ENCODE peak calls at places on chromosomes 4 and X, in five cellular contexts. K, Q, L, G and V are unnamed samples.

GRCh38 chrX:111470681-111471403 is 40.6 kb upstream of the SERTM2 start:
- DNase-seq in L (no peak), G (no peak), K (no peak), Q (no peak), V (no peak)

GRCh38 chr4:22237846-22238513 is 277.9 kb downstream of the ADGRA3 start:
- DNase-seq in K (no peak), G (no peak), Q (peak; percentile 56), L (no peak), V (no peak)

GRCh38 chrX:31314921-31315320 is 243.1 kb upstream of the FTHL17 start:
- DNase-seq in G (no peak), K (peak; percentile 22), L (no peak), Q (no peak), V (peak; percentile 32)

GRCh38 chr4:39255266-39255665 is 72.9 kb downstream of the WDR19 start:
- DNase-seq in Q (no peak), K (peak; percentile 81), G (peak; percentile 68), L (no peak), V (peak; percentile 44)

GRCh38 chrX:17990542-17990941 is 129.4 kb upstream of the RAI2 start:
- DNase-seq in Q (no peak), G (no peak), L (no peak), K (no peak), V (no peak)

GRCh38 chrX:26109142-26109541 is 29.0 kb upstream of the MAGEB18 start:
- DNase-seq in G (no peak), L (no peak), K (no peak), Q (no peak), V (no peak)

GRCh38 chr4:16530688-16531635 is 304.7 kb upstream of the TAPT1 start:
- DNase-seq in Q (no peak), G (no peak), K (peak; percentile 29), L (no peak), V (no peak)

GRCh38 chrX:136168929-136169735 is 21.8 kb downstream of the FHL1 start:
- DNase-seq in K (peak; percentile 81), G (peak; percentile 50), L (peak; percentile 90), Q (no peak), V (peak; percentile 91)

GRCh38 chr4:57442834-57443291 is 332.7 kb upstream of the IGFBP7 start:
- DNase-seq in L (no peak), G (peak; percentile 64), Q (no peak), K (peak; percentile 48), V (peak; percentile 26)

GRCh38 chrX:53321216-53321942 is 40.0 kb upstream of the IQSEC2 start:
- DNase-seq in Q (no peak), K (no peak), L (no peak), G (no peak), V (no peak)

GRCh38 chrX:124573458-124573857 is 227.1 kb downstream of the SH2D1A start:
- DNase-seq in K (peak; percentile 1), G (peak; percentile 57), Q (no peak), L (no peak), V (no peak)

GRCh38 chrX:72268601-72269365 is 8.3 kb downstream of the RPS4X start:
- DNase-seq in K (peak; percentile 76), Q (no peak), G (no peak), L (no peak), V (peak; percentile 69)

GRCh38 chrX:21056636-21057035 is 317.6 kb upstream of the CNKSR2 start:
- DNase-seq in K (peak; percentile 61), L (no peak), Q (no peak), G (peak; percentile 46), V (no peak)

GRCh38 chr4:47391256-47391655 is 72.2 kb downstream of the COMMD8 start:
- DNase-seq in K (no peak), G (no peak), Q (no peak), L (no peak), V (no peak)

GRCh38 chr4:123821861-123822260 is 425.3 kb downstream of the SPRY1 start:
- DNase-seq in Q (no peak), L (no peak), K (peak; percentile 45), G (no peak), V (no peak)

GRCh38 chr4:157804169-157804543 is 368.7 kb downstream of the GASK1B start:
- DNase-seq in Q (no peak), K (no peak), L (no peak), G (no peak), V (no peak)

GRCh38 chr4:157806176-157806575 is 366.6 kb downstream of the GASK1B start:
- DNase-seq in L (no peak), Q (no peak), K (no peak), G (no peak), V (no peak)

GRCh38 chr4:157803441-157804168 is 369.2 kb downstream of the GASK1B start:
- DNase-seq in K (no peak), L (no peak), G (no peak), Q (no peak), V (no peak)

GRCh38 chr4:157808796-157809408 is 363.9 kb downstream of the GASK1B start:
- DNase-seq in L (no peak), G (no peak), K (no peak), Q (no peak), V (no peak)

GRCh38 chr4:157804986-157805385 is 367.8 kb downstream of the GASK1B start:
- DNase-seq in Q (no peak), G (peak; percentile 46), K (peak; percentile 12), L (no peak), V (no peak)
- TF ChIP-seq CTCF in Q (no peak), G (peak; percentile 66), K (peak; percentile 21), L (no peak), V (peak; percentile 69)

DNA sequence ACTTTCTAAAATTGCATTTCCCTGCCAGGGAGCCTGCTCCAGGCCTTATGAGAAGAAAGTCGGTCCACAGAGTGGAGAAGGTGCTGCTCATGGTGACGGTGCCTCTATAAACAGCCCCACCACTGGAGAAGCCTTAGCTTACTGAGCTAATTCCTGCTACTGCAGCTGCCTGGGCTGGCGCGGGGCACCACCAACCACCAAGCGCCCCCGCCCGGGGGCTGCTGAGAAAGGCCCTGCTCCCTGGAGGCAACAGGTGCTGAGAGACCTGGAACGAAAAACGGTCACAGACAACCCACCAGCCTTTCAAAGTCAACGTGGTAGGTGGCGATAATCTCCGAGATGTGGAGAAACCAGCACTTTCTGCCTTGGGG is 2.9 kb downstream of the HCFC1 start:
- DNase-seq in G (peak; percentile 13), K (no peak), L (peak; percentile 65), Q (no peak), V (no peak)
- TF ChIP-seq CTCF in G (no peak), K (no peak), L (no peak), Q (no peak), V (peak; percentile 6)

DNA sequence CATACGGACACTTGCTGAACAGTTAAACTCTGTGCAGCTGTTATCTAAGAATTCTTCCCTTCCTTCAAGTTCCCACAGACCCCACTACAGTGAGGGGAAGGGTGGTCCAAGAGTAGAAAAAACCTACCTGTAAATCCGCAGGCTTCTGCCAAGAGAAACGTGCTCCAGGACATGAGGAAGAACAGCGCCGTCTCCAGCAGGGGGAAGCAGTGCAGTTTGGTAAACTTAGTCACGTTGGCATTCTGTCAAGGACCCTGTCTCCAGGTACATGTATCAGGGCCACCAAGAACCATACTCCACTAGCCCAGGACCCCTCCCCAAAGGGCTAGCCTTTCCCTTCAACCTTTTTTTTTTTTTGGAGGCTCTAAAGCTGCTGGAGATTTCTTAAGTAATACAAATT is 79.9 kb downstream of the CHST7 start:
- DNase-seq in K (no peak), Q (no peak), L (no peak), G (peak; percentile 53), V (no peak)
- TF ChIP-seq CTCF in K (peak; percentile 31), Q (no peak), L (no peak), G (peak; percentile 52), V (peak; percentile 18)

DNA sequence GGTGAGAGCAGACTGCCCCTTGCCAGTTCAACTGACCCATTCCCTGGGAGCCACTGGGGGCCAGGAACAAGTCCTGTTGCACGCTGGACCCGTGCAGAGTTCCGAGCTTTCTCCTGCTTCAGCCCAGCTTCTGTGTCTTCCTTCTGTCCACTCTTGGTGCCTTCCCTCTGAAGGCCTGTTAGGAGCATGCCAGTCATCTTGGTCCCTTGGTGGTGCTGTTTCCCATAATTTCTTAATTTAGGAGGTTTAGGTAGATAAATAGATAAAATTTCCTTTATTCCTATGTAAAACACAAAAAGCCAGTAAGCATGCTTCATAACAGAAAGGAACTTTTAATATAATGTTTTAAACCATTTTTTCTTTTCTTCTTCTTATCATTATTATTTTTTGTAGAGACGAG is 672.7 kb downstream of the CCSER1 start:
- DNase-seq in G (peak; percentile 3), K (no peak), Q (no peak), L (no peak), V (no peak)
- TF ChIP-seq CTCF in G (no peak), K (no peak), Q (no peak), L (no peak), V (no peak)

GRCh38 chr4:95625020-95625419 is 76.2 kb upstream of the UNC5C start:
- DNase-seq in K (no peak), L (no peak), Q (no peak), G (no peak), V (no peak)
- TF ChIP-seq CTCF in K (no peak), L (no peak), Q (no peak), G (no peak), V (no peak)

DNA sequence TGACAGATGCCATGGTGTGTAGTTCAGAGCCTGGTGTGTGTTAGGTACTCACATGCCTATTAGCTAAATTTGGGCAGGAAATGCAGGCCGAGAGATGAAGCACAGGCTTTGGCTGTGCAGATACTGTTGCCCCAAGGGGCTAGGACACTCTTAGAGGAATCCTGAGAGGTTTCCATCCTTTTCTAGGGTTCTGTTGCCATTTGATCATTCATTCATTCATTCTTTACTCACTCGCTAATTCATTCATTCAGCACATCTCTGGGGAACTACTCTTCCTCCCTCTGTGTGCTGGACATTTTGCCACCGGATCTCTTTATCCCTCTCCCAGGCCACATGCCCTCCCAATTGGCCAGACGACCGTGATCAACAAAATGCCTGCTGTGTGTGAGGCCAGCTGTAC is 43.9 kb upstream of the NSG1 start:
- DNase-seq in K (no peak), G (no peak), L (no peak), Q (no peak), V (no peak)
- TF ChIP-seq CTCF in K (no peak), G (no peak), L (no peak), Q (no peak), V (no peak)